ENCODE peak calls at places on chromosome 2, in seven cellular contexts. One of them, this sample, is unnamed.

GRCh38 chr2:38685116-38685735 is 19.3 kb downstream of the GALM start:
- DNase-seq in AG09319: no peak
- DNase-seq in esophagus squamous epithelium: no peak
- DNase-seq in cardiac fibroblast: peak
- DNase-seq in dorsolateral prefrontal cortex: no peak
- DNase-seq in activated CD8-positive, alpha-beta T cell treated with anti-CD3 and anti-CD28 coated beads for 36 hours: no peak
- DNase-seq in activated T-cell treated with anti-CD3 and anti-CD28 coated beads for 1 hour: no peak
- DNase-seq in this sample: no peak

GRCh38 chr2:170817999-170818293 is 1.3 kb downstream of the GAD1 start:
- DNase-seq in AG09319: no peak
- DNase-seq in esophagus squamous epithelium: no peak
- DNase-seq in cardiac fibroblast: no peak
- DNase-seq in dorsolateral prefrontal cortex: no peak
- DNase-seq in activated CD8-positive, alpha-beta T cell treated with anti-CD3 and anti-CD28 coated beads for 36 hours: no peak
- DNase-seq in activated T-cell treated with anti-CD3 and anti-CD28 coated beads for 1 hour: no peak
- DNase-seq in this sample: no peak

GRCh38 chr2:29518010-29518409 is 402.8 kb downstream of the CLIP4 start:
- DNase-seq in AG09319: peak
- DNase-seq in esophagus squamous epithelium: no peak
- DNase-seq in cardiac fibroblast: peak
- DNase-seq in dorsolateral prefrontal cortex: no peak
- DNase-seq in activated CD8-positive, alpha-beta T cell treated with anti-CD3 and anti-CD28 coated beads for 36 hours: no peak
- DNase-seq in activated T-cell treated with anti-CD3 and anti-CD28 coated beads for 1 hour: no peak
- DNase-seq in this sample: no peak

GRCh38 chr2:179263015-179263414 is 1.6 kb downstream of the SESTD1 start:
- DNase-seq in AG09319: no peak
- DNase-seq in esophagus squamous epithelium: no peak
- DNase-seq in cardiac fibroblast: peak
- DNase-seq in dorsolateral prefrontal cortex: no peak
- DNase-seq in activated CD8-positive, alpha-beta T cell treated with anti-CD3 and anti-CD28 coated beads for 36 hours: no peak
- DNase-seq in activated T-cell treated with anti-CD3 and anti-CD28 coated beads for 1 hour: no peak
- DNase-seq in this sample: no peak

GRCh38 chr2:135667045-135667444 is 74.6 kb upstream of the UBXN4 start:
- DNase-seq in AG09319: no peak
- DNase-seq in esophagus squamous epithelium: no peak
- DNase-seq in cardiac fibroblast: peak
- DNase-seq in dorsolateral prefrontal cortex: no peak
- DNase-seq in activated CD8-positive, alpha-beta T cell treated with anti-CD3 and anti-CD28 coated beads for 36 hours: no peak
- DNase-seq in activated T-cell treated with anti-CD3 and anti-CD28 coated beads for 1 hour: no peak
- DNase-seq in this sample: no peak

GRCh38 chr2:238895901-238896600 is 48.2 kb downstream of the TWIST2 start:
- DNase-seq in AG09319: peak
- DNase-seq in esophagus squamous epithelium: no peak
- DNase-seq in cardiac fibroblast: peak
- DNase-seq in dorsolateral prefrontal cortex: no peak
- DNase-seq in activated CD8-positive, alpha-beta T cell treated with anti-CD3 and anti-CD28 coated beads for 36 hours: no peak
- DNase-seq in activated T-cell treated with anti-CD3 and anti-CD28 coated beads for 1 hour: no peak
- DNase-seq in this sample: no peak

GRCh38 chr2:190213441-190214335 is 105.9 kb downstream of the HIBCH start:
- DNase-seq in AG09319: no peak
- DNase-seq in esophagus squamous epithelium: no peak
- DNase-seq in cardiac fibroblast: no peak
- DNase-seq in dorsolateral prefrontal cortex: no peak
- DNase-seq in activated CD8-positive, alpha-beta T cell treated with anti-CD3 and anti-CD28 coated beads for 36 hours: no peak
- DNase-seq in activated T-cell treated with anti-CD3 and anti-CD28 coated beads for 1 hour: no peak
- DNase-seq in this sample: no peak

GRCh38 chr2:73172963-73173362 is 29.4 kb upstream of the NOTO start:
- DNase-seq in AG09319: no peak
- DNase-seq in esophagus squamous epithelium: no peak
- DNase-seq in cardiac fibroblast: no peak
- DNase-seq in dorsolateral prefrontal cortex: no peak
- DNase-seq in activated CD8-positive, alpha-beta T cell treated with anti-CD3 and anti-CD28 coated beads for 36 hours: peak
- DNase-seq in activated T-cell treated with anti-CD3 and anti-CD28 coated beads for 1 hour: no peak
- DNase-seq in this sample: no peak

GRCh38 chr2:10957396-10957795 is 45.7 kb downstream of the KCNF1 start:
- DNase-seq in AG09319: no peak
- DNase-seq in esophagus squamous epithelium: no peak
- DNase-seq in cardiac fibroblast: no peak
- DNase-seq in dorsolateral prefrontal cortex: no peak
- DNase-seq in activated CD8-positive, alpha-beta T cell treated with anti-CD3 and anti-CD28 coated beads for 36 hours: no peak
- DNase-seq in activated T-cell treated with anti-CD3 and anti-CD28 coated beads for 1 hour: no peak
- DNase-seq in this sample: no peak

GRCh38 chr2:9638532-9638931 is 7.7 kb upstream of the YWHAQ start:
- DNase-seq in AG09319: peak
- DNase-seq in esophagus squamous epithelium: no peak
- DNase-seq in cardiac fibroblast: peak
- DNase-seq in dorsolateral prefrontal cortex: peak
- DNase-seq in activated CD8-positive, alpha-beta T cell treated with anti-CD3 and anti-CD28 coated beads for 36 hours: no peak
- DNase-seq in activated T-cell treated with anti-CD3 and anti-CD28 coated beads for 1 hour: no peak
- DNase-seq in this sample: no peak

GRCh38 chr2:176261136-176261535 is 8.1 kb upstream of the MTX2 start:
- DNase-seq in AG09319: no peak
- DNase-seq in esophagus squamous epithelium: no peak
- DNase-seq in cardiac fibroblast: no peak
- DNase-seq in dorsolateral prefrontal cortex: no peak
- DNase-seq in activated CD8-positive, alpha-beta T cell treated with anti-CD3 and anti-CD28 coated beads for 36 hours: no peak
- DNase-seq in activated T-cell treated with anti-CD3 and anti-CD28 coated beads for 1 hour: no peak
- DNase-seq in this sample: no peak

GRCh38 chr2:180656455-180656847 is 324.0 kb upstream of the UBE2E3 start:
- DNase-seq in AG09319: no peak
- DNase-seq in esophagus squamous epithelium: no peak
- DNase-seq in cardiac fibroblast: peak
- DNase-seq in dorsolateral prefrontal cortex: no peak
- DNase-seq in activated CD8-positive, alpha-beta T cell treated with anti-CD3 and anti-CD28 coated beads for 36 hours: no peak
- DNase-seq in activated T-cell treated with anti-CD3 and anti-CD28 coated beads for 1 hour: no peak
- DNase-seq in this sample: no peak

This sample was measured in GM18507.